ENCODE peak calls at places on chromosomes 2 and 18, in seven cellular contexts. One of them, this sample, is unnamed.

GRCh38 chr2:45390433-45390832 is 220.6 kb downstream of the SRBD1 start:
- DNase-seq in Caki2: no peak
- DNase-seq in psoas muscle: no peak
- DNase-seq in effector memory CD8-positive, alpha-beta T cell: no peak
- DNase-seq in substantia nigra: no peak
- DNase-seq in cardiac fibroblast: no peak
- DNase-seq in GM03348: no peak
- DNase-seq in this sample: no peak

GRCh38 chr2:10278029-10278762 is 24.5 kb upstream of the HPCAL1 start:
- DNase-seq in Caki2: peak; percentile 99
- DNase-seq in psoas muscle: peak; percentile 75
- DNase-seq in effector memory CD8-positive, alpha-beta T cell: no peak
- DNase-seq in substantia nigra: no peak
- DNase-seq in cardiac fibroblast: peak; percentile 55
- DNase-seq in GM03348: peak; percentile 92
- DNase-seq in this sample: peak; percentile 98

GRCh38 chr2:217980036-217980435 is 22.8 kb downstream of the TNS1 start:
- DNase-seq in Caki2: no peak
- DNase-seq in psoas muscle: peak; percentile 72
- DNase-seq in effector memory CD8-positive, alpha-beta T cell: no peak
- DNase-seq in substantia nigra: no peak
- DNase-seq in cardiac fibroblast: no peak
- DNase-seq in GM03348: peak; percentile 69
- DNase-seq in this sample: no peak

GRCh38 chr2:205772983-205773382 is 90.7 kb downstream of the NRP2 start:
- DNase-seq in Caki2: no peak
- DNase-seq in psoas muscle: no peak
- DNase-seq in effector memory CD8-positive, alpha-beta T cell: no peak
- DNase-seq in substantia nigra: no peak
- DNase-seq in cardiac fibroblast: no peak
- DNase-seq in GM03348: no peak
- DNase-seq in this sample: no peak

GRCh38 chr18:21191596-21192307 is 50.3 kb upstream of the GREB1L start:
- DNase-seq in Caki2: no peak
- DNase-seq in psoas muscle: peak; percentile 28
- DNase-seq in effector memory CD8-positive, alpha-beta T cell: no peak
- DNase-seq in substantia nigra: peak; percentile 32
- DNase-seq in cardiac fibroblast: peak; percentile 66
- DNase-seq in GM03348: peak; percentile 81
- DNase-seq in this sample: peak; percentile 48

GRCh38 chr18:332007-332406 is 64.2 kb upstream of the THOC1 start:
- DNase-seq in Caki2: no peak
- DNase-seq in psoas muscle: peak; percentile 28
- DNase-seq in effector memory CD8-positive, alpha-beta T cell: no peak
- DNase-seq in substantia nigra: no peak
- DNase-seq in cardiac fibroblast: no peak
- DNase-seq in GM03348: no peak
- DNase-seq in this sample: peak; percentile 10

GRCh38 chr2:158482594-158482993 is 25.8 kb downstream of the PKP4 start:
- DNase-seq in Caki2: peak; percentile 51
- DNase-seq in psoas muscle: no peak
- DNase-seq in effector memory CD8-positive, alpha-beta T cell: no peak
- DNase-seq in substantia nigra: no peak
- DNase-seq in cardiac fibroblast: no peak
- DNase-seq in GM03348: no peak
- DNase-seq in this sample: no peak

GRCh38 chr2:85995648-85996529 is 107.1 kb upstream of the ST3GAL5 start:
- DNase-seq in Caki2: no peak
- DNase-seq in psoas muscle: no peak
- DNase-seq in effector memory CD8-positive, alpha-beta T cell: no peak
- DNase-seq in substantia nigra: no peak
- DNase-seq in cardiac fibroblast: no peak
- DNase-seq in GM03348: no peak
- DNase-seq in this sample: no peak

GRCh38 chr2:64192570-64193192 is 48.5 kb upstream of the PELI1 start:
- DNase-seq in Caki2: no peak
- DNase-seq in psoas muscle: no peak
- DNase-seq in effector memory CD8-positive, alpha-beta T cell: no peak
- DNase-seq in substantia nigra: no peak
- DNase-seq in cardiac fibroblast: peak; percentile 56
- DNase-seq in GM03348: no peak
- DNase-seq in this sample: peak; percentile 78

GRCh38 chr18:36828157-36828629 is 609 bp downstream of the TPGS2 start:
- DNase-seq in Caki2: no peak
- DNase-seq in psoas muscle: peak; percentile 22
- DNase-seq in effector memory CD8-positive, alpha-beta T cell: no peak
- DNase-seq in substantia nigra: no peak
- DNase-seq in cardiac fibroblast: peak; percentile 73
- DNase-seq in GM03348: peak; percentile 35
- DNase-seq in this sample: no peak

GRCh38 chr2:3001595-3002184 is 375.9 kb downstream of the EIPR1 start:
- DNase-seq in Caki2: no peak
- DNase-seq in psoas muscle: no peak
- DNase-seq in effector memory CD8-positive, alpha-beta T cell: no peak
- DNase-seq in substantia nigra: peak; percentile 12
- DNase-seq in cardiac fibroblast: peak; percentile 42
- DNase-seq in GM03348: peak; percentile 20
- DNase-seq in this sample: peak; percentile 77

GRCh38 chr2:75698928-75699327 is 11.8 kb downstream of the GCFC2 start:
- DNase-seq in Caki2: no peak
- DNase-seq in psoas muscle: no peak
- DNase-seq in effector memory CD8-positive, alpha-beta T cell: no peak
- DNase-seq in substantia nigra: no peak
- DNase-seq in cardiac fibroblast: no peak
- DNase-seq in GM03348: peak; percentile 12
- DNase-seq in this sample: no peak

GRCh38 chr2:235639387-235639786 is 145.5 kb downstream of the AGAP1 start:
- DNase-seq in Caki2: peak; percentile 29
- DNase-seq in psoas muscle: peak; percentile 78
- DNase-seq in effector memory CD8-positive, alpha-beta T cell: peak; percentile 9
- DNase-seq in substantia nigra: peak; percentile 53
- DNase-seq in cardiac fibroblast: peak; percentile 92
- DNase-seq in GM03348: peak; percentile 90
- DNase-seq in this sample: no peak

GRCh38 chr2:64325852-64326577 is 127.9 kb upstream of the LGALSL start:
- DNase-seq in Caki2: no peak
- DNase-seq in psoas muscle: no peak
- DNase-seq in effector memory CD8-positive, alpha-beta T cell: peak; percentile 51
- DNase-seq in substantia nigra: no peak
- DNase-seq in cardiac fibroblast: no peak
- DNase-seq in GM03348: no peak
- DNase-seq in this sample: no peak

GRCh38 chr2:161976300-161976699 is 97.7 kb downstream of the DPP4 start:
- DNase-seq in Caki2: no peak
- DNase-seq in psoas muscle: no peak
- DNase-seq in effector memory CD8-positive, alpha-beta T cell: no peak
- DNase-seq in substantia nigra: no peak
- DNase-seq in cardiac fibroblast: no peak
- DNase-seq in GM03348: no peak
- DNase-seq in this sample: peak; percentile 76

GRCh38 chr2:200703132-200703925 is 108.4 kb upstream of the BZW1 start:
- DNase-seq in Caki2: peak; percentile 38
- DNase-seq in psoas muscle: no peak
- DNase-seq in effector memory CD8-positive, alpha-beta T cell: no peak
- DNase-seq in substantia nigra: no peak
- DNase-seq in cardiac fibroblast: peak; percentile 91
- DNase-seq in GM03348: peak; percentile 57
- DNase-seq in this sample: peak; percentile 71

GRCh38 chr2:8567469-8568108 is 114.3 kb upstream of the ID2 start:
- DNase-seq in Caki2: no peak
- DNase-seq in psoas muscle: no peak
- DNase-seq in effector memory CD8-positive, alpha-beta T cell: no peak
- DNase-seq in substantia nigra: no peak
- DNase-seq in cardiac fibroblast: peak; percentile 24
- DNase-seq in GM03348: no peak
- DNase-seq in this sample: no peak

GRCh38 chr2:165067958-165068612 is 112.8 kb upstream of the SLC38A11 start:
- DNase-seq in Caki2: no peak
- DNase-seq in psoas muscle: no peak
- DNase-seq in effector memory CD8-positive, alpha-beta T cell: no peak
- DNase-seq in substantia nigra: peak; percentile 57
- DNase-seq in cardiac fibroblast: peak; percentile 62
- DNase-seq in GM03348: peak; percentile 39
- DNase-seq in this sample: no peak

GRCh38 chr2:173773076-173773475 is 192.1 kb downstream of the SP3 start:
- DNase-seq in Caki2: no peak
- DNase-seq in psoas muscle: no peak
- DNase-seq in effector memory CD8-positive, alpha-beta T cell: no peak
- DNase-seq in substantia nigra: no peak
- DNase-seq in cardiac fibroblast: no peak
- DNase-seq in GM03348: no peak
- DNase-seq in this sample: peak; percentile 14

GRCh38 chr2:65495250-65495649 is 62.9 kb upstream of the SPRED2 start:
- DNase-seq in Caki2: no peak
- DNase-seq in psoas muscle: no peak
- DNase-seq in effector memory CD8-positive, alpha-beta T cell: no peak
- DNase-seq in substantia nigra: no peak
- DNase-seq in cardiac fibroblast: no peak
- DNase-seq in GM03348: no peak
- DNase-seq in this sample: no peak

GRCh38 chr2:25065768-25066167 is 23.9 kb downstream of the EFR3B start:
- DNase-seq in Caki2: no peak
- DNase-seq in psoas muscle: no peak
- DNase-seq in effector memory CD8-positive, alpha-beta T cell: no peak
- DNase-seq in substantia nigra: no peak
- DNase-seq in cardiac fibroblast: no peak
- DNase-seq in GM03348: no peak
- DNase-seq in this sample: no peak

GRCh38 chr2:61660511-61661388 is 122.6 kb upstream of the XPO1 start:
- DNase-seq in Caki2: no peak
- DNase-seq in psoas muscle: peak; percentile 18
- DNase-seq in effector memory CD8-positive, alpha-beta T cell: no peak
- DNase-seq in substantia nigra: no peak
- DNase-seq in cardiac fibroblast: peak; percentile 31
- DNase-seq in GM03348: no peak
- DNase-seq in this sample: no peak

GRCh38 chr18:75132471-75132870 is 76.5 kb downstream of the PTGR3 start:
- DNase-seq in Caki2: no peak
- DNase-seq in psoas muscle: no peak
- DNase-seq in effector memory CD8-positive, alpha-beta T cell: no peak
- DNase-seq in substantia nigra: no peak
- DNase-seq in cardiac fibroblast: no peak
- DNase-seq in GM03348: no peak
- DNase-seq in this sample: no peak

GRCh38 chr2:112916145-112916571 is 5.2 kb downstream of the IL37 start:
- DNase-seq in Caki2: no peak
- DNase-seq in psoas muscle: no peak
- DNase-seq in effector memory CD8-positive, alpha-beta T cell: no peak
- DNase-seq in substantia nigra: no peak
- DNase-seq in cardiac fibroblast: no peak
- DNase-seq in GM03348: no peak
- DNase-seq in this sample: no peak

GRCh38 chr2:133780099-133780996 is 212.1 kb upstream of the NCKAP5 start:
- DNase-seq in Caki2: peak; percentile 68
- DNase-seq in psoas muscle: no peak
- DNase-seq in effector memory CD8-positive, alpha-beta T cell: no peak
- DNase-seq in substantia nigra: peak; percentile 43
- DNase-seq in cardiac fibroblast: peak; percentile 87
- DNase-seq in GM03348: peak; percentile 71
- DNase-seq in this sample: peak; percentile 41

GRCh38 chr2:239300871-239301742 is 99.7 kb downstream of the HDAC4 start:
- DNase-seq in Caki2: no peak
- DNase-seq in psoas muscle: no peak
- DNase-seq in effector memory CD8-positive, alpha-beta T cell: no peak
- DNase-seq in substantia nigra: no peak
- DNase-seq in cardiac fibroblast: no peak
- DNase-seq in GM03348: no peak
- DNase-seq in this sample: no peak

GRCh38 chr2:97005353-97005752 is 19.0 kb upstream of the FAM178B start:
- DNase-seq in Caki2: no peak
- DNase-seq in psoas muscle: no peak
- DNase-seq in effector memory CD8-positive, alpha-beta T cell: no peak
- DNase-seq in substantia nigra: no peak
- DNase-seq in cardiac fibroblast: peak; percentile 3
- DNase-seq in GM03348: no peak
- DNase-seq in this sample: no peak

GRCh38 chr2:105775809-105776559 is 31.3 kb downstream of the NCK2 start:
- DNase-seq in Caki2: no peak
- DNase-seq in psoas muscle: no peak
- DNase-seq in effector memory CD8-positive, alpha-beta T cell: peak; percentile 22
- DNase-seq in substantia nigra: no peak
- DNase-seq in cardiac fibroblast: no peak
- DNase-seq in GM03348: no peak
- DNase-seq in this sample: peak; percentile 51

GRCh38 chr2:84741182-84741822 is 139.6 kb downstream of the TRABD2A start:
- DNase-seq in Caki2: peak; percentile 21
- DNase-seq in psoas muscle: no peak
- DNase-seq in effector memory CD8-positive, alpha-beta T cell: peak; percentile 35
- DNase-seq in substantia nigra: no peak
- DNase-seq in cardiac fibroblast: peak; percentile 26
- DNase-seq in GM03348: peak; percentile 13
- DNase-seq in this sample: peak; percentile 48

GRCh38 chr18:34002130-34002529 is 222.6 kb downstream of the NOL4 start:
- DNase-seq in Caki2: no peak
- DNase-seq in psoas muscle: no peak
- DNase-seq in effector memory CD8-positive, alpha-beta T cell: no peak
- DNase-seq in substantia nigra: no peak
- DNase-seq in cardiac fibroblast: no peak
- DNase-seq in GM03348: no peak
- DNase-seq in this sample: no peak

GRCh38 chr18:31723998-31724711 is 36.5 kb downstream of the SLC25A52 start:
- DNase-seq in Caki2: no peak
- DNase-seq in psoas muscle: peak; percentile 37
- DNase-seq in effector memory CD8-positive, alpha-beta T cell: no peak
- DNase-seq in substantia nigra: peak; percentile 14
- DNase-seq in cardiac fibroblast: peak; percentile 19
- DNase-seq in GM03348: peak; percentile 31
- DNase-seq in this sample: no peak

GRCh38 chr2:8306530-8307351 is 375.1 kb upstream of the ID2 start:
- DNase-seq in Caki2: peak; percentile 95
- DNase-seq in psoas muscle: no peak
- DNase-seq in effector memory CD8-positive, alpha-beta T cell: no peak
- DNase-seq in substantia nigra: no peak
- DNase-seq in cardiac fibroblast: peak; percentile 14
- DNase-seq in GM03348: no peak
- DNase-seq in this sample: no peak

GRCh38 chr2:949894-950626 is 589 bp upstream of the SNTG2 start:
- DNase-seq in Caki2: no peak
- DNase-seq in psoas muscle: no peak
- DNase-seq in effector memory CD8-positive, alpha-beta T cell: no peak
- DNase-seq in substantia nigra: no peak
- DNase-seq in cardiac fibroblast: no peak
- DNase-seq in GM03348: no peak
- DNase-seq in this sample: no peak

GRCh38 chr2:42118759-42119569 is 50.2 kb upstream of the EML4 start:
- DNase-seq in Caki2: no peak
- DNase-seq in psoas muscle: no peak
- DNase-seq in effector memory CD8-positive, alpha-beta T cell: no peak
- DNase-seq in substantia nigra: no peak
- DNase-seq in cardiac fibroblast: peak; percentile 55
- DNase-seq in GM03348: no peak
- DNase-seq in this sample: no peak

GRCh38 chr2:238158018-238158806 is 558 bp upstream of the ERFE start:
- DNase-seq in Caki2: no peak
- DNase-seq in psoas muscle: peak; percentile 17
- DNase-seq in effector memory CD8-positive, alpha-beta T cell: no peak
- DNase-seq in substantia nigra: no peak
- DNase-seq in cardiac fibroblast: no peak
- DNase-seq in GM03348: no peak
- DNase-seq in this sample: no peak

GRCh38 chr2:69465513-69466456 is 28.6 kb upstream of the NFU1 start:
- DNase-seq in Caki2: no peak
- DNase-seq in psoas muscle: peak; percentile 67
- DNase-seq in effector memory CD8-positive, alpha-beta T cell: no peak
- DNase-seq in substantia nigra: no peak
- DNase-seq in cardiac fibroblast: peak; percentile 57
- DNase-seq in GM03348: no peak
- DNase-seq in this sample: no peak

GRCh38 chr2:64456298-64456697 is 2.3 kb downstream of the LGALSL start:
- DNase-seq in Caki2: no peak
- DNase-seq in psoas muscle: no peak
- DNase-seq in effector memory CD8-positive, alpha-beta T cell: no peak
- DNase-seq in substantia nigra: no peak
- DNase-seq in cardiac fibroblast: no peak
- DNase-seq in GM03348: no peak
- DNase-seq in this sample: no peak

GRCh38 chr2:200786826-200787225 is 24.9 kb upstream of the BZW1 start:
- DNase-seq in Caki2: no peak
- DNase-seq in psoas muscle: no peak
- DNase-seq in effector memory CD8-positive, alpha-beta T cell: no peak
- DNase-seq in substantia nigra: no peak
- DNase-seq in cardiac fibroblast: peak; percentile 89
- DNase-seq in GM03348: peak; percentile 54
- DNase-seq in this sample: peak; percentile 32

This sample was measured in MV-4-11.